ENCODE peak calls at places on chromosome 19, in six cellular contexts. M is psoas muscle; B is PC-3; W is tibial nerve; Y is CD4-positive, alpha-beta memory T cell; U is naive thymus-derived CD4-positive, alpha-beta T cell. J is an unnamed sample. For H3K4me1 and H3K9me3, the result is how much of the 10 kb centered on the place peaks cover.

GRCh38 chr19:55452381-55453325 is 8.8 kb downstream of the ISOC2 start:
- DNase-seq in Y (peak), M (peak), W (peak), B (peak), U (no peak), J (no peak)

GRCh38 chr19:2084993-2085720 is 11.0 kb downstream of the MOB3A start:
- DNase-seq in B (peak), U (peak), Y (peak), M (peak), W (peak), J (no peak)

GRCh38 chr19:8320564-8321066 is 560 bp downstream of the NDUFA7 start:
- DNase-seq in B (no peak), U (no peak), M (no peak), W (no peak), Y (no peak), J (no peak)

GRCh38 chr19:45098521-45099464 is 5.8 kb downstream of the PPP1R37 start:
- DNase-seq in W (no peak), U (no peak), Y (peak), B (no peak), M (peak), J (no peak)

GRCh38 chr19:54339646-54340358 is 840 bp upstream of the LILRA4 start:
- DNase-seq in M (no peak), B (no peak), W (no peak), Y (no peak), U (no peak), J (no peak)

GRCh38 chr19:46368116-46368515 is 21.2 kb downstream of the PPP5C start:
- DNase-seq in B (no peak), W (no peak), M (no peak), U (no peak), Y (no peak), J (no peak)

GRCh38 chr19:47582320-47582909 is 9.5 kb upstream of the ZNF541 start:
- DNase-seq in U (no peak), B (no peak), Y (no peak), M (no peak), W (no peak), J (no peak)

GRCh38 chr19:7415163-7415856 is 66.6 kb downstream of the ARHGEF18 start:
- DNase-seq in M (no peak), U (no peak), Y (no peak), B (no peak), W (no peak), J (no peak)

GRCh38 chr19:41940443-41941409 is 12.5 kb upstream of the ERFL start:
- DNase-seq in M (no peak), U (no peak), Y (no peak), W (no peak), B (no peak), J (no peak)

GRCh38 chr19:33340991-33341390 is 32.5 kb upstream of the CEBPG start:
- DNase-seq in M (no peak), W (no peak), U (no peak), B (no peak), Y (no peak), J (no peak)

GRCh38 chr19:6576869-6577281 is 14.1 kb downstream of the CD70 start:
- DNase-seq in W (no peak), U (no peak), B (no peak), M (no peak), Y (no peak), J (no peak)

GRCh38 chr19:19134687-19135158 is 3.6 kb downstream of the TMEM161A start:
- DNase-seq in Y (no peak), U (peak), W (no peak), B (no peak), M (peak), J (no peak)

GRCh38 chr19:49895566-49896297 is 955 bp downstream of the IL4I1 start:
- DNase-seq in B (no peak), W (no peak), Y (peak), M (no peak), U (no peak), J (no peak)

GRCh38 chr19:49145485-49146407 is 9.4 kb downstream of the HRC start:
- DNase-seq in U (peak), W (peak), B (peak), M (peak), Y (peak), J (no peak)

GRCh38 chr19:18858906-18859646 is 27.3 kb downstream of the UPF1 start:
- DNase-seq in B (no peak), W (no peak), Y (no peak), U (no peak), M (no peak), J (no peak)

GRCh38 chr19:17966497-17967257 is at the start of gene KCNN1:
- DNase-seq in M (no peak), W (no peak), B (no peak), Y (no peak), U (no peak), J (no peak)

GRCh38 chr19:18074192-18074591 is 12.5 kb downstream of the IL12RB1 start:
- DNase-seq in M (no peak), W (no peak), B (no peak), U (no peak), Y (no peak), J (no peak)

GRCh38 chr19:45152504-45153338 is 8.1 kb downstream of the NKPD1 start:
- DNase-seq in U (peak), W (peak), M (peak), Y (peak), B (no peak), J (no peak)

GRCh38 chr19:7926727-7927604 is 1.0 kb upstream of the CTXN1 start:
- DNase-seq in M (peak), B (no peak), W (no peak), U (no peak), Y (no peak), J (no peak)

GRCh38 chr19:44845286-44845611 is 848 bp upstream of the NECTIN2 start:
- DNase-seq in B (no peak), W (peak), M (no peak), U (no peak), Y (no peak), J (peak)

GRCh38 chr19:10260141-10260584 is 8.1 kb downstream of the MRPL4 start:
- DNase-seq in U (no peak), W (no peak), M (no peak), Y (peak), B (peak), J (no peak)

GRCh38 chr19:45478454-45479238 is 10.8 kb downstream of the FOSB start:
- DNase-seq in W (peak), M (peak), U (peak), Y (peak), B (peak), J (peak)

GRCh38 chr19:15631817-15632216 is 8.9 kb upstream of the CYP4F3 start:
- DNase-seq in W (no peak), U (peak), Y (no peak), M (no peak), B (peak), J (no peak)

GRCh38 chr19:4370418-4371041 is 27.2 kb downstream of the MPND start:
- DNase-seq in W (no peak), M (no peak), U (no peak), B (no peak), Y (no peak), J (no peak)

GRCh38 chr19:4371209-4371897 is 28.0 kb downstream of the MPND start:
- DNase-seq in Y (no peak), B (no peak), M (peak), W (no peak), U (no peak), J (no peak)

GRCh38 chr19:4372630-4373367 is 27.5 kb downstream of the SH3GL1 start:
- DNase-seq in M (no peak), U (no peak), B (no peak), W (no peak), Y (no peak), J (no peak)

GRCh38 chr19:4373601-4374441 is 26.5 kb downstream of the SH3GL1 start:
- DNase-seq in M (peak), U (no peak), W (no peak), B (no peak), Y (no peak), J (no peak)

DNA sequence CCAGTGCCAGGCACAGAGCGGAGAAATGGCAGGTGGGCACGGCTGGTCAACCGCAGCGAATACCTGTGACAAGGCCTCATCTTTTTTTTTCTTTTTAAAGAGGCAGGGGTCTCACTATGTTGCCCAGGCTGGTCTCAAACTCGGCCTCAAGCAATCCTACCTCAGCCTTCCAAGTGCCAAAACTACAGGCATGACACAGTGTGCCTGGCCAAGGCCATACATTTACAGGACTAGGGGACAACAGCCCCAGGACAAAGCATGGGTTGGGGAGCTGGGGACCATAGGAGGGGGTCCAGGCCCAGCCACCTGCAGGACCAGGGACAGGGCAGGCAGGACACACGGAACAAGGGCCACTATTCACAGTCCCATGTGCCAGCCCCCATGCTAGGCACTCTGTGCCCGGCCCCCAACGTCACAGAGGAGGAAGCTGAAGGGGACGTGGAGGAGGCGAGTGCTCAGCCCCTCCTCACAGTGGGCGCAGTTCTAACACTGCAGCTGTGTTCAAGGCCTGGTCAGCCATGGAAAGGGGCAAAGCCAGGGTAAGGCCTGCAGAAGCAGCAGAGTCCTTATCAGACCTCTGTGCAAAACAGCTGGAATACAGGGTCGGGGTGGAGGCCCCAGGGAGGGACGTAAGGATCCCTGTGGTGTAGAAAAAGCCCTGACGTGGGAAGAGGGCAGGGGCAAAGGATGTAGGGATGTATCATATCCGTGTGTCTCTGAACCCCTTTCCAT is 28.3 kb downstream of the SH3GL1 start:
- DNase-seq in M (no peak), W (no peak), U (no peak), Y (no peak), B (no peak), J (no peak)
- H3K27ac ChIP-seq in M (peak), W (peak), U (peak), Y (no peak), B (no peak), J (peak)

DNA sequence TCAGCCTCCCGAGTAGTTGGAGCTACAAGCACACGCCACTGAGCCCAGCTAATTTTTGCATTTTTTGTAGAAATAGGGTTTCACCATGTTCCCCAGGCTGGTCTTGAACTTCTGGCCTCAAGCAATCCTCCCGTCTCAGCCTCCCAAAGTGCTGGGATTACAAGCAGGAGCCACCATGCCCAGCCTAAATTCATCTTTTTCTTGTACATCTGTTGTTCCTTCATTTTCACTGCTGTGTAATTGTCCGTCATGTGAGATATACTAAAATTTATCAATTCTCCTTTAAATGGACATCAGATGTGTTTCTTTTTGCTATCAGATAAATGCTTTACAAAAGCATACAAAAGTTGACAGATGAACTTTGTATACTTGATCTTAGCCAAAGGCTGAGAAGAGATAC is 22.9 kb downstream of the DYRK1B start:
- DNase-seq in Y (no peak), M (no peak), W (no peak), B (no peak), U (no peak), J (no peak)
- H3K4me1 ChIP-seq in Y (under half), M (under half), W (under half), B (under half), U (under half), J (under half)

GRCh38 chr19:3218037-3218661 is 6.3 kb upstream of the CELF5 start:
- DNase-seq in W (no peak), U (no peak), Y (no peak), B (no peak), M (no peak), J (no peak)
- H3K9me3 ChIP-seq in W (under half), U (under half), Y (under half), B (under half), M (under half), J (under half)

GRCh38 chr19:29682236-29682895 is 17.1 kb downstream of the PLEKHF1 start:
- DNase-seq in M (no peak), Y (no peak), U (no peak), B (no peak), W (no peak), J (no peak)
- H3K27ac ChIP-seq in M (peak), Y (no peak), U (no peak), B (no peak), W (peak), J (peak)